ENCODE peak calls at places on chromosomes 2 and 18, in eight cellular contexts. One of them, this sample, is unnamed.

GRCh38 chr2:27494284-27494943 is 586 bp downstream of the FNDC4 start:
- DNase-seq in GM12865: no peak
- DNase-seq in fibroblast of villous mesenchyme: peak
- DNase-seq in astrocyte of the spinal cord: peak
- DNase-seq in AG10803: peak
- DNase-seq in K562: peak
- DNase-seq in IMR-90: peak
- DNase-seq in type B pancreatic cell: no peak
- DNase-seq in this sample: no peak

GRCh38 chr2:241218131-241219029 is 29.9 kb downstream of the ANO7 start:
- DNase-seq in GM12865: peak
- DNase-seq in fibroblast of villous mesenchyme: peak
- DNase-seq in astrocyte of the spinal cord: no peak
- DNase-seq in AG10803: peak
- DNase-seq in K562: peak
- DNase-seq in IMR-90: peak
- DNase-seq in type B pancreatic cell: no peak
- DNase-seq in this sample: no peak

GRCh38 chr2:129499747-129500146 is 479.7 kb upstream of the RAB6C start:
- DNase-seq in GM12865: no peak
- DNase-seq in fibroblast of villous mesenchyme: no peak
- DNase-seq in astrocyte of the spinal cord: no peak
- DNase-seq in AG10803: no peak
- DNase-seq in K562: no peak
- DNase-seq in IMR-90: no peak
- DNase-seq in type B pancreatic cell: no peak
- DNase-seq in this sample: no peak

GRCh38 chr18:2916184-2916583 is 69.4 kb downstream of the EMILIN2 start:
- DNase-seq in GM12865: no peak
- DNase-seq in fibroblast of villous mesenchyme: no peak
- DNase-seq in astrocyte of the spinal cord: peak
- DNase-seq in AG10803: no peak
- DNase-seq in K562: no peak
- DNase-seq in IMR-90: no peak
- DNase-seq in type B pancreatic cell: peak
- DNase-seq in this sample: no peak

GRCh38 chr2:198873771-198874501 is 583.8 kb downstream of the SATB2 start:
- DNase-seq in GM12865: no peak
- DNase-seq in fibroblast of villous mesenchyme: peak
- DNase-seq in astrocyte of the spinal cord: peak
- DNase-seq in AG10803: peak
- DNase-seq in K562: no peak
- DNase-seq in IMR-90: peak
- DNase-seq in type B pancreatic cell: no peak
- DNase-seq in this sample: no peak

GRCh38 chr2:127859712-127860085 is 1.7 kb upstream of the POLR2D start:
- DNase-seq in GM12865: peak
- DNase-seq in fibroblast of villous mesenchyme: no peak
- DNase-seq in astrocyte of the spinal cord: no peak
- DNase-seq in AG10803: no peak
- DNase-seq in K562: peak
- DNase-seq in IMR-90: no peak
- DNase-seq in type B pancreatic cell: peak
- DNase-seq in this sample: no peak

GRCh38 chr18:49008716-49009115 is 58.0 kb upstream of the SMAD7 start:
- DNase-seq in GM12865: no peak
- DNase-seq in fibroblast of villous mesenchyme: no peak
- DNase-seq in astrocyte of the spinal cord: no peak
- DNase-seq in AG10803: no peak
- DNase-seq in K562: no peak
- DNase-seq in IMR-90: no peak
- DNase-seq in type B pancreatic cell: no peak
- DNase-seq in this sample: no peak

GRCh38 chr2:11985817-11986566 is 239.6 kb downstream of the LPIN1 start:
- DNase-seq in GM12865: no peak
- DNase-seq in fibroblast of villous mesenchyme: no peak
- DNase-seq in astrocyte of the spinal cord: no peak
- DNase-seq in AG10803: no peak
- DNase-seq in K562: no peak
- DNase-seq in IMR-90: no peak
- DNase-seq in type B pancreatic cell: no peak
- DNase-seq in this sample: no peak

GRCh38 chr2:235551965-235552364 is 58.1 kb downstream of the AGAP1 start:
- DNase-seq in GM12865: peak
- DNase-seq in fibroblast of villous mesenchyme: peak
- DNase-seq in astrocyte of the spinal cord: peak
- DNase-seq in AG10803: peak
- DNase-seq in K562: peak
- DNase-seq in IMR-90: peak
- DNase-seq in type B pancreatic cell: no peak
- DNase-seq in this sample: peak

GRCh38 chr2:189210250-189211075 is 30.9 kb upstream of the COL5A2 start:
- DNase-seq in GM12865: no peak
- DNase-seq in fibroblast of villous mesenchyme: peak
- DNase-seq in astrocyte of the spinal cord: peak
- DNase-seq in AG10803: peak
- DNase-seq in K562: peak
- DNase-seq in IMR-90: peak
- DNase-seq in type B pancreatic cell: no peak
- DNase-seq in this sample: peak

GRCh38 chr2:213122730-213123129 is 28.7 kb downstream of the IKZF2 start:
- DNase-seq in GM12865: no peak
- DNase-seq in fibroblast of villous mesenchyme: no peak
- DNase-seq in astrocyte of the spinal cord: no peak
- DNase-seq in AG10803: no peak
- DNase-seq in K562: no peak
- DNase-seq in IMR-90: no peak
- DNase-seq in type B pancreatic cell: no peak
- DNase-seq in this sample: peak

GRCh38 chr2:191226196-191226595 is 19.0 kb upstream of the MYO1B start:
- DNase-seq in GM12865: no peak
- DNase-seq in fibroblast of villous mesenchyme: peak
- DNase-seq in astrocyte of the spinal cord: peak
- DNase-seq in AG10803: peak
- DNase-seq in K562: no peak
- DNase-seq in IMR-90: peak
- DNase-seq in type B pancreatic cell: no peak
- DNase-seq in this sample: no peak

GRCh38 chr18:43079422-43079821 is 36.1 kb downstream of the RIT2 start:
- DNase-seq in GM12865: no peak
- DNase-seq in fibroblast of villous mesenchyme: no peak
- DNase-seq in astrocyte of the spinal cord: no peak
- DNase-seq in AG10803: no peak
- DNase-seq in K562: no peak
- DNase-seq in IMR-90: no peak
- DNase-seq in type B pancreatic cell: no peak
- DNase-seq in this sample: no peak

GRCh38 chr2:152716805-152717241 is 438 bp downstream of the PRPF40A start:
- DNase-seq in GM12865: peak
- DNase-seq in fibroblast of villous mesenchyme: no peak
- DNase-seq in astrocyte of the spinal cord: no peak
- DNase-seq in AG10803: peak
- DNase-seq in K562: peak
- DNase-seq in IMR-90: no peak
- DNase-seq in type B pancreatic cell: no peak
- DNase-seq in this sample: no peak

GRCh38 chr2:179036353-179036905 is 13.5 kb downstream of the CCDC141 start:
- DNase-seq in GM12865: no peak
- DNase-seq in fibroblast of villous mesenchyme: no peak
- DNase-seq in astrocyte of the spinal cord: peak
- DNase-seq in AG10803: no peak
- DNase-seq in K562: no peak
- DNase-seq in IMR-90: no peak
- DNase-seq in type B pancreatic cell: no peak
- DNase-seq in this sample: no peak

GRCh38 chr2:55229221-55229620 is 2.9 kb downstream of the CLHC1 start:
- DNase-seq in GM12865: no peak
- DNase-seq in fibroblast of villous mesenchyme: no peak
- DNase-seq in astrocyte of the spinal cord: no peak
- DNase-seq in AG10803: no peak
- DNase-seq in K562: no peak
- DNase-seq in IMR-90: no peak
- DNase-seq in type B pancreatic cell: no peak
- DNase-seq in this sample: no peak

DNA sequence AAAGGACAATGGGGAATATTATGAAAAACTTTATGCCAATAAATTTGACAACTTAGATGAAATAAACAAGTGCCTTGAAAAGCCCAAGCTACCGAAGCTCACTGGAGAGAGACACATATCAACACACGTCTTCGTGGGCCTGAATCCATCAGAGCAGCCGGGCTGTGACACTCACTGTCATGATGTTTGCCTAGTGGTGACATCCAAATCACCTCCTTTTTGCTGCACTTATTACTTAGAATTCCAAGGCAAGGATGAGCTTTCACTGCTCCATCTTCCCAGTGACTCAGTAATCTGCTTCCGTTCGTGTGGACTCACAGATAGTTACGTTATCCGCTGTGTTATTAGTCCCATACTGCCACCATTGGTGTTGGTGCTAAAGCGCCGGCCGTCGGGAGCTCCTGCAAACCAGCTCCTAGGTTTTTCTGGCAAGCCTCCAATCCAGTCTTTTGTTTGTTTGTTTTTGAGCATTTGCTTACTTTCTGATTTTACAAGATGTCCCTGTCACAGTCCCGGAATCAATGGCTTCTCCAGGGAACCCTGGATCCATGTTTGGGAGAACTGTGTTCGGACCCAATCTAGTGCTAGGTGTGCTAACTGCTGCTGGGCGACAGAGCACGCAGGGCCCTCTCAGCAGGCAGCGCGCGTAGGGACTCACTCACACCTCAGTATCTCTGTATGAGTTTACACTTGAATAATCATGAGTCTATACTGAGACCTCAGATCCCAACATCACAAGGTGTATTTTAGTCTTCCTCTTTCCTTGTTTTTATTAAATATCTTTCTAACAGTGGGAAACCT is 42.7 kb downstream of the HDAC4 start:
- DNase-seq in GM12865: no peak
- DNase-seq in fibroblast of villous mesenchyme: peak
- DNase-seq in astrocyte of the spinal cord: peak
- DNase-seq in AG10803: peak
- DNase-seq in K562: no peak
- DNase-seq in IMR-90: peak
- DNase-seq in type B pancreatic cell: no peak
- DNase-seq in this sample: no peak
- TF ChIP-seq CTCF in GM12865: no peak
- TF ChIP-seq CTCF in fibroblast of villous mesenchyme: no peak
- TF ChIP-seq CTCF in astrocyte of the spinal cord: no peak
- TF ChIP-seq CTCF in AG10803: peak
- TF ChIP-seq CTCF in K562: no peak
- TF ChIP-seq CTCF in IMR-90: no peak
- TF ChIP-seq CTCF in type B pancreatic cell: no peak
- TF ChIP-seq CTCF in this sample: no peak

GRCh38 chr2:239500915-239501630 is 100.3 kb upstream of the HDAC4 start:
- DNase-seq in GM12865: no peak
- DNase-seq in fibroblast of villous mesenchyme: no peak
- DNase-seq in astrocyte of the spinal cord: no peak
- DNase-seq in AG10803: no peak
- DNase-seq in K562: no peak
- DNase-seq in IMR-90: no peak
- DNase-seq in type B pancreatic cell: no peak
- DNase-seq in this sample: no peak

GRCh38 chr2:239498576-239498975 is 97.8 kb upstream of the HDAC4 start:
- DNase-seq in GM12865: no peak
- DNase-seq in fibroblast of villous mesenchyme: no peak
- DNase-seq in astrocyte of the spinal cord: no peak
- DNase-seq in AG10803: no peak
- DNase-seq in K562: no peak
- DNase-seq in IMR-90: no peak
- DNase-seq in type B pancreatic cell: no peak
- DNase-seq in this sample: no peak

GRCh38 chr2:239496700-239497099 is 95.9 kb upstream of the HDAC4 start:
- DNase-seq in GM12865: peak
- DNase-seq in fibroblast of villous mesenchyme: no peak
- DNase-seq in astrocyte of the spinal cord: no peak
- DNase-seq in AG10803: no peak
- DNase-seq in K562: peak
- DNase-seq in IMR-90: no peak
- DNase-seq in type B pancreatic cell: no peak
- DNase-seq in this sample: no peak

GRCh38 chr2:239499989-239500914 is 99.4 kb upstream of the HDAC4 start:
- DNase-seq in GM12865: no peak
- DNase-seq in fibroblast of villous mesenchyme: no peak
- DNase-seq in astrocyte of the spinal cord: no peak
- DNase-seq in AG10803: peak
- DNase-seq in K562: no peak
- DNase-seq in IMR-90: no peak
- DNase-seq in type B pancreatic cell: no peak
- DNase-seq in this sample: no peak

GRCh38 chr2:239498981-239499633 is 98.3 kb upstream of the HDAC4 start:
- DNase-seq in GM12865: no peak
- DNase-seq in fibroblast of villous mesenchyme: no peak
- DNase-seq in astrocyte of the spinal cord: no peak
- DNase-seq in AG10803: peak
- DNase-seq in K562: no peak
- DNase-seq in IMR-90: no peak
- DNase-seq in type B pancreatic cell: no peak
- DNase-seq in this sample: no peak
- TF ChIP-seq CTCF in GM12865: no peak
- TF ChIP-seq CTCF in fibroblast of villous mesenchyme: no peak
- TF ChIP-seq CTCF in astrocyte of the spinal cord: no peak
- TF ChIP-seq CTCF in AG10803: no peak
- TF ChIP-seq CTCF in K562: no peak
- TF ChIP-seq CTCF in IMR-90: no peak
- TF ChIP-seq CTCF in type B pancreatic cell: no peak
- TF ChIP-seq CTCF in this sample: no peak

DNA sequence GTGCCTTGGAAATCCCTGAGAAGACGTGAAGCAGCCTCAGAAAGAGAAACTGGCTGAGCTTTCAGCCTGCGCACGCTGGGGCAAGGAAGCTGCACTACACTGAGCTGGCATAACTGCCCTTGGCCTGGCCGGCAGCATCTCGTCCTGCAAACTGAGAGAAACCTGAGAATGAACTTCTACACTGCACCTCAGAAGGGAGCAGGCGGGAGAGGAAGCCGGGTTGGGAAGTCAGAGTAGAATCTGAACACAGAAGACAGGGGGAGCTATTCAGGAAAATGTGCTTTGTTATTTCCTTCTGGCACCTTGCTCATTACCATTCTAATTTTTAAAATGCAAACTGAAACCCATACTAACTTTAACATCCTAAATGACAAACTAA is 70.9 kb downstream of the ZEB2 start:
- DNase-seq in GM12865: peak
- DNase-seq in fibroblast of villous mesenchyme: no peak
- DNase-seq in astrocyte of the spinal cord: no peak
- DNase-seq in AG10803: peak
- DNase-seq in K562: no peak
- DNase-seq in IMR-90: no peak
- DNase-seq in type B pancreatic cell: no peak
- DNase-seq in this sample: no peak
- TF ChIP-seq CTCF in GM12865: peak
- TF ChIP-seq CTCF in fibroblast of villous mesenchyme: peak
- TF ChIP-seq CTCF in astrocyte of the spinal cord: peak
- TF ChIP-seq CTCF in AG10803: peak
- TF ChIP-seq CTCF in K562: no peak
- TF ChIP-seq CTCF in IMR-90: peak
- TF ChIP-seq CTCF in type B pancreatic cell: peak
- TF ChIP-seq CTCF in this sample: peak

DNA sequence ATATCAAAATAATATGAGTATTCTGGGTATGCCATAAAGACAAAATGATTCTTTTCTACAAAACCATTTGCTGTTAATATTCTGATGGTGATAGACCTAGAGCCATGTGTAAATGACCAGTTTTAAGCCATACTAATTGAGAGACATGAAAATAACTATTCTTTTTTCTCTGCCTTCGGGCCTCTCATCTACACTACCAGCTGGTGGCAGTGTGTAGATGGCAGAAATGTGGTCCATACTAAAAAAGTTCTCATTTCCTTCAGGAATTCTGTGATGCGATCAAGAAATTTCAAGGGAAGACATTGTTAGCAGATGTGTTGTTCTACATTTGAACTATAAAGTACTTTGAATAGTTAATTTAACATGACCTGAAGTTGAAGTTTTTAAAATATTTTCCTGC is 485.2 kb downstream of the TRIB2 start:
- DNase-seq in GM12865: no peak
- DNase-seq in fibroblast of villous mesenchyme: no peak
- DNase-seq in astrocyte of the spinal cord: peak
- DNase-seq in AG10803: no peak
- DNase-seq in K562: no peak
- DNase-seq in IMR-90: no peak
- DNase-seq in type B pancreatic cell: no peak
- DNase-seq in this sample: no peak
- TF ChIP-seq CTCF in GM12865: peak
- TF ChIP-seq CTCF in fibroblast of villous mesenchyme: no peak
- TF ChIP-seq CTCF in astrocyte of the spinal cord: peak
- TF ChIP-seq CTCF in AG10803: no peak
- TF ChIP-seq CTCF in K562: no peak
- TF ChIP-seq CTCF in IMR-90: no peak
- TF ChIP-seq CTCF in type B pancreatic cell: peak
- TF ChIP-seq CTCF in this sample: peak